ENCODE peak calls at places on chromosomes 11 and 22, in six cellular contexts. T, Y, A, L, W and O are unnamed samples.
A peak's percentile ranks its signal among the peaks of the same experiment; 100 is the strongest.

GRCh38 chr11:60360621-60361020 is 17.7 kb upstream of the MS4A7 start:
- DNase-seq in T (no peak), Y (no peak), A (no peak), L (no peak), W (peak; percentile 65), O (no peak)

GRCh38 chr11:109267293-109268095 is 154.5 kb upstream of the C11orf87 start:
- DNase-seq in T (no peak), Y (no peak), A (no peak), L (peak; percentile 45), W (no peak), O (no peak)

GRCh38 chr11:74284466-74284865 is 27.0 kb downstream of the P4HA3 start:
- DNase-seq in T (no peak), Y (no peak), A (no peak), L (no peak), W (no peak), O (no peak)

GRCh38 chr11:67571443-67571842 is 12.2 kb upstream of the GSTP1 start:
- DNase-seq in T (no peak), Y (no peak), A (no peak), L (no peak), W (no peak), O (no peak)

GRCh38 chr11:85831050-85831449 is 20.1 kb upstream of the SYTL2 start:
- DNase-seq in T (no peak), Y (no peak), A (no peak), L (no peak), W (no peak), O (no peak)

GRCh38 chr22:45225732-45226560 is 14.7 kb downstream of the KIAA0930 start:
- DNase-seq in T (no peak), Y (no peak), A (no peak), L (peak; percentile 81), W (no peak), O (no peak)

GRCh38 chr22:38205261-38206128 is 3.7 kb downstream of the MAFF start:
- DNase-seq in T (no peak), Y (no peak), A (no peak), L (peak; percentile 51), W (no peak), O (no peak)

GRCh38 chr11:40376346-40376745 is 1083.1 kb downstream of the LRRC4C start:
- DNase-seq in T (no peak), Y (no peak), A (no peak), L (no peak), W (no peak), O (no peak)

GRCh38 chr11:12183827-12184620 is 73.6 kb downstream of the MICAL2 start:
- DNase-seq in T (no peak), Y (no peak), A (no peak), L (no peak), W (no peak), O (no peak)

GRCh38 chr11:28466506-28466905 is 358.3 kb downstream of the METTL15 start:
- DNase-seq in T (no peak), Y (no peak), A (no peak), L (no peak), W (no peak), O (no peak)

GRCh38 chr11:16013649-16014275 is 342.6 kb downstream of the SOX6 start:
- DNase-seq in T (no peak), Y (no peak), A (no peak), L (no peak), W (no peak), O (no peak)

GRCh38 chr11:77198440-77198849 is 70.4 kb downstream of the MYO7A start:
- DNase-seq in T (peak; percentile 48), Y (no peak), A (no peak), L (peak; percentile 18), W (peak; percentile 37), O (no peak)

GRCh38 chr11:95283653-95284052 is 52.7 kb upstream of the SESN3 start:
- DNase-seq in T (no peak), Y (no peak), A (no peak), L (no peak), W (no peak), O (no peak)

GRCh38 chr22:24938741-24939341 is 7.7 kb downstream of the LHFPL7 start:
- DNase-seq in T (no peak), Y (no peak), A (peak; percentile 32), L (no peak), W (peak; percentile 59), O (no peak)

GRCh38 chr11:48045536-48045935 is 65.2 kb downstream of the PTPRJ start:
- DNase-seq in T (no peak), Y (no peak), A (no peak), L (no peak), W (no peak), O (no peak)

GRCh38 chr22:47165998-47166397 is 403.5 kb downstream of the TBC1D22A start:
- DNase-seq in T (no peak), Y (no peak), A (no peak), L (peak; percentile 6), W (no peak), O (no peak)

GRCh38 chr11:93279911-93280347 is 50.6 kb upstream of the DEUP1 start:
- DNase-seq in T (no peak), Y (no peak), A (no peak), L (no peak), W (no peak), O (no peak)

GRCh38 chr11:44327730-44328691 is 18.1 kb upstream of the ALX4 start:
- DNase-seq in T (no peak), Y (no peak), A (no peak), L (no peak), W (no peak), O (no peak)

GRCh38 chr11:122354029-122354697 is 238.1 kb upstream of the BLID start:
- DNase-seq in T (no peak), Y (no peak), A (no peak), L (no peak), W (no peak), O (no peak)

GRCh38 chr22:36562261-36562835 is 33.4 kb upstream of the EIF3D start:
- DNase-seq in T (no peak), Y (no peak), A (no peak), L (no peak), W (no peak), O (no peak)

GRCh38 chr11:88484873-88485621 is 147.5 kb upstream of the CTSC start:
- DNase-seq in T (peak; percentile 45), Y (no peak), A (peak; percentile 16), L (peak; percentile 39), W (peak; percentile 55), O (no peak)

DNA sequence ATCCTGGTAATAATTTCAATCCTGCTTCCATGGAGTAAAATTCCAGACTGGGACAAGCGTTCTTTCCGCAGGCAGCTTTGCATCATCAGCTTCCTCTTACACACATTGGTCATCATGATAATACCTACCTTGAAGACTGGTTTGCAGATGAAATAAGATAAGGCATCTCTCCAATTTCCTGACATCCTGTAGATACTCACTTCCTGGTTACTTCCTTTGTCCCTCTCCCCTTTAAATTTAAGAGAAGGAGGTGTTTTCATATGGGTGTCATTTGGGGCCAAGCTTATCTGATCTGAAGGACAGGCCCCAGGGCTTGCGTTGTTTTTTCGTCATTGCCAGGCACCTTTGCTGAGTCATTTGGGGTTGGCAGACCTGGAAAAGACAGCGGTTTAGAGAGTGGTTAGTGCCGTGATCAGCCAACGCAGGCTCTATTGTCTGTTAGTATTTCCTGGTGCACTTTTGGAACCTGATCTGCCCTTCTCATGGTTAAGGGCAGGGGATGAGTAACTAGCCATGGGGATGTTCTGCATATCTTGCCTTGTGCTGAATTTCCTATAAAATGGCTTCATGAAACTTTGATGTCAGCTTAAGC is 24.1 kb downstream of the GRAMD1B start:
- DNase-seq in T (peak; percentile 88), Y (no peak), A (no peak), L (no peak), W (no peak), O (peak; percentile 42)
- H3K27ac ChIP-seq in T (peak overlapping the region; percentile 68), Y (no peak overlapping the region), A (no peak overlapping the region), L (no peak overlapping the region), W (no peak overlapping the region), O (peak overlapping the region; percentile 34)

DNA sequence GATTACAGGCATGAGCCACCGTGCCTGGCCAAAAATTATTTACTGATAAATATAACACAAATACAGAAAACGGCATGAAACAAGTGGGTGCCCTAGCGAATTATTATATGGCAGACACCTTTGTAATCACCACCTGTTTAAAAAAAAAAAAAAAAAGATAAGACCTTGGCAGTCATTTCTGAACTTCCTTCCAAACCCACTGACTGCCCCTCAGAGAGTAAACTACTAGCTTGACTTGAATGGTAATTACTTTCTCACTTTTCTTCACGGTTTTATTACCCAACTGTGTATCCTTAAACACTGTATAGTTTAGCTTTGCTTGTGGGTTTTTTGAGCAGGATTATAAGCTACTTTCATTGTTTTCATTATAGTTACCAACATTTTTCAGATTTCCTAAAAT is 23.7 kb downstream of the SFI1 start:
- DNase-seq in T (no peak), Y (no peak), A (no peak), L (no peak), W (no peak), O (no peak)
- H3K4me1 ChIP-seq in T (no peaks in the 10 kb centered on the region), Y (peaks cover 3% of the 10 kb centered on the region), A (peaks cover 15% of the 10 kb centered on the region), L (no peaks in the 10 kb centered on the region), W (no peaks in the 10 kb centered on the region), O (no peaks in the 10 kb centered on the region)

GRCh38 chr22:27765706-27766291 is 35.8 kb downstream of the MN1 start:
- DNase-seq in T (no peak), Y (no peak), A (no peak), L (no peak), W (no peak), O (no peak)

GRCh38 chr22:27768027-27768640 is 33.4 kb downstream of the MN1 start:
- DNase-seq in T (no peak), Y (no peak), A (no peak), L (no peak), W (no peak), O (no peak)

GRCh38 chr22:27764722-27765236 is 36.8 kb downstream of the MN1 start:
- DNase-seq in T (no peak), Y (no peak), A (no peak), L (no peak), W (no peak), O (no peak)

GRCh38 chr22:27769012-27769411 is 32.5 kb downstream of the MN1 start:
- DNase-seq in T (no peak), Y (no peak), A (no peak), L (no peak), W (no peak), O (no peak)

GRCh38 chr22:27766679-27767078 is 34.9 kb downstream of the MN1 start:
- DNase-seq in T (no peak), Y (no peak), A (no peak), L (no peak), W (no peak), O (no peak)
- H3K36me3 ChIP-seq in T (no peaks in the 10 kb centered on the region), Y (peaks cover 96% of the 10 kb centered on the region), A (no peaks in the 10 kb centered on the region), L (no peaks in the 10 kb centered on the region), W (no peaks in the 10 kb centered on the region), O (no peaks in the 10 kb centered on the region)

GRCh38 chr11:126834573-126834972 is 166.0 kb downstream of the KIRREL3 start:
- DNase-seq in T (no peak), Y (no peak), A (no peak), L (no peak), W (no peak), O (no peak)
- H3K27ac ChIP-seq in T (no peak overlapping the region), Y (no peak overlapping the region), A (no peak overlapping the region), L (no peak overlapping the region), W (no peak overlapping the region), O (no peak overlapping the region)